ENCODE peak calls at places on chromosomes 3 and 15, in nine cellular contexts. U is K562, A is esophagus muscularis mucosa, V is SK-N-SH, G is stomach, W is HepG2, D is endothelial cell of umbilical vein, J is HCT116, Y is transverse colon. E is an unnamed sample.

GRCh38 chr15:45251888-45252287 is at the start of gene SLC28A2:
- DNase-seq in J (no peak), Y (peak; percentile 16), V (no peak), A (no peak), G (no peak), U (peak; percentile 15), W (no peak), D (no peak), E (no peak)

GRCh38 chr15:92938387-92938786 is 38.3 kb downstream of the CHD2 start:
- DNase-seq in G (no peak), U (no peak), D (no peak), W (no peak), Y (no peak), J (no peak), A (no peak), V (no peak), E (no peak)

GRCh38 chr3:25069970-25070369 is 358.1 kb upstream of the RARB start:
- DNase-seq in D (no peak), J (no peak), U (no peak), G (no peak), V (no peak), W (no peak), Y (no peak), A (no peak), E (no peak)

GRCh38 chr3:99817047-99817436 is 620 bp upstream of the CMSS1 start:
- DNase-seq in J (no peak), U (peak; percentile 32), A (no peak), W (no peak), Y (peak; percentile 14), V (peak; percentile 38), G (no peak), D (no peak), E (peak; percentile 72)

GRCh38 chr3:64422192-64422591 is 196.9 kb upstream of the PRICKLE2 start:
- DNase-seq in J (no peak), D (no peak), G (no peak), W (no peak), V (no peak), U (no peak), A (no peak), Y (no peak), E (no peak)

GRCh38 chr3:24765399-24765798 is 270.7 kb upstream of the THRB start:
- DNase-seq in W (no peak), J (no peak), V (no peak), A (no peak), G (no peak), D (no peak), U (no peak), Y (no peak), E (no peak)

GRCh38 chr15:39504812-39505211 is 76.1 kb upstream of the THBS1 start:
- DNase-seq in J (no peak), V (no peak), A (peak; percentile 42), U (no peak), Y (no peak), D (no peak), W (no peak), G (no peak), E (no peak)

GRCh38 chr3:189941679-189942078 is 179.0 kb downstream of the P3H2 start:
- DNase-seq in Y (no peak), A (no peak), J (no peak), D (peak; percentile 53), U (no peak), G (peak; percentile 37), V (no peak), W (peak; percentile 79), E (no peak)

GRCh38 chr3:111936191-111936841 is 42.5 kb upstream of the ABHD10 start:
- DNase-seq in U (no peak), D (peak; percentile 84), A (no peak), W (no peak), J (peak; percentile 60), V (no peak), G (no peak), Y (no peak), E (no peak)

GRCh38 chr3:127215714-127216414 is 22.9 kb downstream of the PRR23E start:
- DNase-seq in G (no peak), Y (no peak), U (no peak), V (no peak), W (no peak), J (no peak), D (no peak), A (no peak), E (no peak)

GRCh38 chr3:107524214-107525100 is 1.7 kb downstream of the BBX start:
- DNase-seq in J (no peak), V (peak; percentile 82), D (peak; percentile 59), A (no peak), W (peak; percentile 41), U (peak; percentile 38), Y (peak; percentile 51), G (peak; percentile 50), E (peak; percentile 71)

GRCh38 chr3:127177226-127177625 is 15.7 kb upstream of the PRR23E start:
- DNase-seq in G (peak; percentile 38), A (no peak), U (no peak), Y (no peak), J (no peak), W (peak; percentile 25), V (no peak), D (no peak), E (no peak)

GRCh38 chr15:67547836-67548531 is 5.5 kb downstream of the MAP2K5 start:
- DNase-seq in Y (no peak), V (no peak), W (no peak), G (no peak), D (no peak), U (no peak), J (no peak), A (no peak), E (no peak)

GRCh38 chr15:60751985-60752952 is 273.3 kb upstream of the ICE2 start:
- DNase-seq in A (no peak), V (peak; percentile 35), J (no peak), W (peak; percentile 96), U (no peak), G (peak; percentile 35), Y (peak; percentile 29), D (peak; percentile 88), E (no peak)

GRCh38 chr15:55721554-55722185 is 21.3 kb downstream of the PRTG start:
- DNase-seq in A (no peak), J (no peak), Y (no peak), U (no peak), W (no peak), D (no peak), V (no peak), G (no peak), E (no peak)
- H3K36me3 ChIP-seq in A (no peaks in the 10 kb centered on the region), J (no peaks in the 10 kb centered on the region), Y (no peaks in the 10 kb centered on the region), U (no peaks in the 10 kb centered on the region), W (no peaks in the 10 kb centered on the region), D (no peaks in the 10 kb centered on the region), V (no peaks in the 10 kb centered on the region), G (no peaks in the 10 kb centered on the region), E (no peaks in the 10 kb centered on the region)

GRCh38 chr3:184769771-184770170 is 42.2 kb upstream of the VPS8 start:
- DNase-seq in U (no peak), V (no peak), D (no peak), J (no peak), Y (no peak), A (no peak), G (no peak), W (no peak), E (no peak)
- TF ChIP-seq CTCF in U (no peak), V (no peak), D (no peak), J (no peak), Y (no peak), A (no peak), G (no peak), W (no peak), E (no peak)

DNA sequence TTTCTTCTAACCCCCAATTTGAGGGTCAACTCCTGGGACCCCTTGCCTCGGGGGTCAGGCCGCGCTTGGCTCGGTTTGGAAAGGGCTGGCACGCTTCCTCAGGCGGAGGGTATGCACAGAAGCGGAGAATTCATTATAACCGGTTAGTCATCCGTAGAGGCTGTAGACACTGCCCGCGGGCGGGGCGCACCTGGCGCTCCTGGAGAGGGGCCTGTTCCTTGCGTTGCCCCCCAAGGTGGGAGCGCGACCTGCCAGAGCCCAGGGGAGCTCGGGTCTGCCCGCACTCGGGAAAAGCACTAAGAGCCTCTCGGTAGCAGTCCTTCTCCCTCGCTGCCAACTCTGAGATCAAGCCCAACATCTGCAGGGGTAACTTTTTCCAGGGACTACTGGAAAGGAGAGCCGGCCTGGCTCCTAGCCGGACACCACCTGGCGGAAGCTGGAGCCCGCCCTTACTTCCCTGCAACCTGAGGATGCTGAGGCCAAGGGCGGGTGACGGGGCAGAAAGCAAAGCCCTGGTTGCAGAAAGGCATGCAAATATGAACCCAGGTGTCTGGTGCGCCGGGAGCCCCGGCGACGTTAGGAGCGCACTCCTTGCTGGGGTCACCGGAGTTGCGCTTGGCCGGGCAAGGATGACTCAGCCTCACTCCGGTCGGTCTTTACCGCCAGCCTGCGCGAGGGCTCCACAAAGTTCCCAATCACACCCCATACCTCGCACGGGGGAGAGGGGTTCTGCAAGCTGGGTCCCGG is 1.5 kb upstream of the CACNA2D3 start:
- DNase-seq in V (peak; percentile 49), Y (no peak), A (peak; percentile 80), G (peak; percentile 27), U (no peak), D (no peak), W (no peak), J (no peak), E (no peak)
- TF ChIP-seq POLR2AphosphoS5 in V (no peak), Y (no peak), A (no peak), G (no peak), U (no peak), D (no peak), W (no peak), J (no peak), E (no peak)

DNA sequence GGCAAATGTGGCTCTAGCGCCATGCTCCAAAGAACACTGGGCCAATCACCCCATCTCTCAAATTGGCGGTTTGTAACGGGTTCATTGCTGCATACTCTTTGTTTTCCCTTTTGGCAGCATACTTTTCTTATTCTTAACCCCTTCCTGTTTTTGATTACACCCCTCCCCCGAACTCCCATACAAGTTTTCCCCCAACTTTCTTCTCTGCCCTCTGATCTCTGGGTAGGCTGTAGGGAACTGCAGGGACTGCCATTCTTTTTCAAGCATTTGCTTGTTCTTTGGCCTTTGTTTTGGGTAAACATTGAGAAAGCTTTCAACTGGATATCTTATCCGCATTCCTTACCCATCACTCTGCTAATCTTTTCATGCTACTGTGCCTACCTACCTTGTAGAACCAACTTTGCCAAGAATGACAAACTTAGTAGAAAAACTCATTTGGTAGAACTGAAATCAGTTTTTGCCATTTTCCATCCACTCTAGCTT is 1.6 kb downstream of the PPM1L start:
- DNase-seq in J (no peak), G (no peak), Y (no peak), W (no peak), D (no peak), V (no peak), U (no peak), A (no peak), E (no peak)
- H3K36me3 ChIP-seq in J (no peaks in the 10 kb centered on the region), G (no peaks in the 10 kb centered on the region), Y (no peaks in the 10 kb centered on the region), W (no peaks in the 10 kb centered on the region), D (no peaks in the 10 kb centered on the region), V (no peaks in the 10 kb centered on the region), U (no peaks in the 10 kb centered on the region), A (no peaks in the 10 kb centered on the region), E (no peaks in the 10 kb centered on the region)

DNA sequence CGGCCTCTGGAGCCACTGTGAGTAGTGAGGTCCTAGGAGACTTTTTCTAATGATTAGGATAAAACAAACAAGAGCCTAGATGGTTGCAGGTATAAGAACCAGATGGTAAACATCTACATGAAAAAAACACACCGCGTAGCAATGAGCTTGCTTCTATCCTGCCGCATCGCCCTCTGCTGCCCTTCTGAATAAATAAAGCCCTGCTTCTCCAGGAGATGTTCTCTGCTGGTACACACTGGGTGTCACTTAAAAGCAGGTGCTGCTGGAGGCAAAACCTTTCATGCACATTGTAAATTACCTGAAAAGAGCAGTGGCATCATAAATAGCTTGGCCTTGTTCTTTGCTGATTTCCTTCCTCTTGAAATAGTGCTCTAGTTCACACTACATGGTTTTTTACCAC is 164.4 kb upstream of the TOPAZ1 start:
- DNase-seq in J (no peak), W (no peak), D (no peak), A (peak; percentile 86), U (no peak), G (no peak), Y (no peak), V (peak; percentile 30), E (no peak)
- TF ChIP-seq CTCF in J (no peak), W (peak; percentile 3), D (no peak), A (no peak), U (peak; percentile 19), G (no peak), Y (no peak), V (no peak), E (no peak)